ENCODE peak calls at places on chromosomes 13 and 19, in four cellular contexts. S, U, X and Z are unnamed samples. For H3K27me3, the result is how much of the 10 kb centered on the place peaks cover.

GRCh38 chr13:51797664-51798488 is 6.1 kb downstream of the DHRS12 start:
- DNase-seq in S (peak), U (no peak), X (peak), Z (peak)

GRCh38 chr19:2138061-2138728 is 13.2 kb downstream of the AP3D1 start:
- DNase-seq in S (no peak), U (no peak), X (no peak), Z (no peak)

GRCh38 chr19:49491030-49491803 is 3.8 kb downstream of the RPL13A start:
- DNase-seq in S (no peak), U (no peak), X (no peak), Z (no peak)

GRCh38 chr13:101916108-101916757 is 463.8 kb downstream of the ITGBL1 start:
- DNase-seq in S (no peak), U (peak), X (no peak), Z (no peak)

GRCh38 chr19:33580645-33581037 is 41.1 kb upstream of the CHST8 start:
- DNase-seq in S (no peak), U (no peak), X (no peak), Z (no peak)

GRCh38 chr13:28558567-28558966 is 63.6 kb upstream of the FLT1 start:
- DNase-seq in S (no peak), U (peak), X (no peak), Z (no peak)

GRCh38 chr13:33345842-33346241 is 60.3 kb upstream of the STARD13 start:
- DNase-seq in S (no peak), U (no peak), X (no peak), Z (no peak)

GRCh38 chr13:21898990-21899389 is 228.1 kb downstream of the FGF9 start:
- DNase-seq in S (peak), U (no peak), X (no peak), Z (no peak)

GRCh38 chr13:102402292-102402691 is 444 bp upstream of the FGF14 start:
- DNase-seq in S (no peak), U (peak), X (peak), Z (peak)

GRCh38 chr13:31134055-31134711 is 27.5 kb downstream of the HSPH1 start:
- DNase-seq in S (no peak), U (no peak), X (no peak), Z (no peak)

GRCh38 chr13:73922728-73923393 is 211.3 kb downstream of the KLF12 start:
- DNase-seq in S (no peak), U (no peak), X (no peak), Z (no peak)

GRCh38 chr13:99978781-99979452 is 2.7 kb upstream of the ZIC2 start:
- DNase-seq in S (no peak), U (no peak), X (no peak), Z (no peak)

GRCh38 chr19:17999685-18000479 is 8.1 kb upstream of the ARRDC2 start:
- DNase-seq in S (no peak), U (no peak), X (no peak), Z (no peak)

GRCh38 chr13:98293570-98294142 is 116.6 kb upstream of the RNF113B start:
- DNase-seq in S (no peak), U (no peak), X (no peak), Z (no peak)

GRCh38 chr19:18674616-18675015 is 8.9 kb upstream of the CRTC1 start:
- DNase-seq in S (no peak), U (peak), X (no peak), Z (no peak)

GRCh38 chr19:48918801-48919247 is 14.7 kb upstream of the DHDH start:
- DNase-seq in S (no peak), U (no peak), X (no peak), Z (no peak)

GRCh38 chr13:51148952-51149573 is 38.0 kb upstream of the C13orf42 start:
- DNase-seq in S (peak), U (no peak), X (no peak), Z (peak)

GRCh38 chr13:72839831-72840426 is 58.0 kb downstream of the PIBF1 start:
- DNase-seq in S (no peak), U (peak), X (peak), Z (no peak)

GRCh38 chr19:39195755-39196154 is 1.0 kb upstream of the NCCRP1 start:
- DNase-seq in S (no peak), U (no peak), X (no peak), Z (no peak)

DNA sequence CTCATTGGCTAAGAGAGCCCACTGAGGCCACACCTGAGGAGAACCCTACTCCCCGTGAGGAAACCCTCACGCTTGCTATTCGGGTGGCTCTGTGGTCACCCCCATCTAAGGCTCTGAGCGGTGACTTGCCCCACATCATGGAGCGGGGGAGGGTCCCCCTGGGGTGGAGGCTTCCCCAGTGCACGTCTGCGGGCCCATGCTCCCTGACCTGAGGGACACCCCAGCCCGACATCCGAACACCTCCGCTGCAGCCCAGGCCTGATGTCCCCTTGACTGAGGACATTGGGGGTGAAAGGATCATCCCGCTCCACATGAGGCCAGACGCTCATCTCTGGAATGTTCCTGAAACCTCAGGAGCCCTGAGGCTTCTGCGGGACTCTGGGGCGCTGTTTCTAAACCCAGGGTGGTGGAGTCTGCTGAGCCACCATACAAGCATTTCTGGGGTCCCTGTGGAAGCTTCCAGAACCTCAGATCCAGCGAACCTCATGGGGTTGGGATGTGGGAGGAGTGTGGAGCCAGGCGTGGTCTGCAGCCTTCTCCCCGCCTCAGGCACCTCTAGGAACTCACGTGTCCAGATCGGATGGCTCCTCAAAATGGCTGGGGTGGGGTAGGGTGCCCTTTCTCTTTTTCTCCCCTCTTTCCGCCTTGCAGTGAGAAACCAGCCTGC is 19.9 kb downstream of the TMED1 start:
- DNase-seq in S (no peak), U (no peak), X (no peak), Z (no peak)
- H3K27ac ChIP-seq in S (peak), U (peak), X (no peak), Z (peak)

DNA sequence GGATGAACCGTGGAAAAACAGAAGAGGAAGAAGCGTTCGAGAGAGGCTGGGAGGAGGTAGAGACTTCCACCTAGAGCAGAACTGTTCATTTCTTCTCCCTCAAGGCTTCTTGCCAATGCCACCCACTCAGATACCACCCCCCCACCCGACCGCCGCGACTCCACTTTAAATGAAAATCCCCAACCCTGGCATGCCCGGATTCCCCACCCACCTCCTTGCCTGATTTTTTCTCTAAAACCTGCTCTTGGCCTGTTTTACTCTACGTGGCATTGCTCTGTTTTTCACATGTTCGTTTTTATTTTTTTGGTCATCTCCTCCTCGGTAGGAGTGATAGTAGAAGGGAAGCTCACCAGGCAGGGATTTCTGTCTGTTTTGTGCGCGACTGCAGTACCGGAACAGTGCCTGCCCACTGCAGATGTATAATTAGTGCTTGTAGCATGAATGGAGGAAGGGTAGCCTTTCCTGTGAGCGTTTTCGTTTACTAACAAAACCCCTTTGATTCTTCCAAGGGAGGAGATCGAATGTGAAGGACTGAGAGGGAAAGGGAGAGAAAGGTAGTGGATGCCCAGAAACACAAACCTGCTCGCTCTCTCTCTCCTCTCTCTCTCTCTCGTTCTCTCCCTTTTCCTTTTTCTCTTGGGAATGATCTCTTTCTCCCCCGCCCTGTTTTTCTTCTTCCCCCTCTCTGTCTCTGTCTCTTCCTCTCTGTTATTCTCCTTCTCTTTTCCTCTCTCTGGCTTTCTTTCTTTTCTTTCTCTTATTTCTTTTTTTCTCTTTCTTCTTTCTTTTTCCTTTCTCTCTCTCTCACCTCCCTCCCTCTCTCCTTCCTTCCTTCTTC is 2.2 kb downstream of the CD70 start:
- DNase-seq in S (no peak), U (no peak), X (no peak), Z (no peak)
- H3K27me3 ChIP-seq in S (half or more), U (half or more), X (half or more), Z (under half)

GRCh38 chr13:65882810-65883209 is 1347.3 kb downstream of the PCDH9 start:
- DNase-seq in S (no peak), U (no peak), X (no peak), Z (no peak)
- TF ChIP-seq CTCF in S (no peak), U (peak), X (no peak), Z (no peak)

GRCh38 chr19:46608581-46609345 is 7.6 kb downstream of the CALM3 start:
- DNase-seq in S (peak), U (peak), X (no peak), Z (no peak)
- H3K27ac ChIP-seq in S (no peak), U (no peak), X (peak), Z (no peak)